ENCODE peak calls at places on chromosomes 13 and 19, in eight cellular contexts. V, H, M, W, N, E, L and A are unnamed samples. For H3K4me1, the result is how much of the 10 kb centered on the place peaks cover.

GRCh38 chr13:19178901-19179593 is 2.6 kb downstream of the TUBA3C start:
- DNase-seq in W (no peak), N (no peak), H (no peak), L (no peak), M (no peak), E (no peak), V (no peak), A (no peak)

GRCh38 chr13:26132756-26133155 is 80.9 kb upstream of the SHISA2 start:
- DNase-seq in N (no peak), L (no peak), W (no peak), M (no peak), E (no peak), H (no peak), V (peak), A (no peak)

GRCh38 chr13:106499905-106500304 is 35.6 kb downstream of the EFNB2 start:
- DNase-seq in W (no peak), E (peak), N (no peak), V (no peak), H (no peak), L (no peak), M (no peak), A (no peak)

GRCh38 chr19:50459638-50460037 is 16.7 kb upstream of the EMC10 start:
- DNase-seq in H (no peak), M (no peak), E (no peak), L (no peak), W (no peak), V (no peak), N (no peak), A (no peak)

GRCh38 chr19:16899566-16900075 is 10.8 kb downstream of the F2RL3 start:
- DNase-seq in N (no peak), L (no peak), M (no peak), V (peak), E (peak), W (no peak), H (no peak), A (no peak)

GRCh38 chr13:101942038-101942437 is 459.8 kb downstream of the FGF14 start:
- DNase-seq in H (no peak), W (no peak), M (no peak), L (no peak), V (peak), E (peak), N (no peak), A (no peak)

GRCh38 chr19:10408511-10409291 is 5.4 kb upstream of the CDC37 start:
- DNase-seq in W (no peak), M (no peak), V (no peak), N (no peak), E (no peak), L (no peak), H (peak), A (no peak)

GRCh38 chr19:1411255-1412191 is 4.1 kb downstream of the DAZAP1 start:
- DNase-seq in V (no peak), E (no peak), N (no peak), W (no peak), M (no peak), H (peak), L (peak), A (no peak)

GRCh38 chr19:45424191-45425058 is 708 bp upstream of the ERCC1 start:
- DNase-seq in L (peak), W (peak), N (peak), V (peak), E (peak), M (no peak), H (peak), A (no peak)

GRCh38 chr13:42497798-42498197 is 76.2 kb upstream of the TNFSF11 start:
- DNase-seq in L (no peak), W (no peak), N (no peak), H (no peak), V (no peak), E (no peak), M (no peak), A (no peak)

GRCh38 chr13:112466132-112467025 is 90.2 kb downstream of the SPACA7 start:
- DNase-seq in M (no peak), V (no peak), E (no peak), N (no peak), L (no peak), W (no peak), H (no peak), A (no peak)

GRCh38 chr19:49422407-49423277 is 599 bp downstream of the PTH2 start:
- DNase-seq in E (peak), L (no peak), H (no peak), W (no peak), V (peak), M (no peak), N (no peak), A (no peak)

GRCh38 chr19:36136975-36137686 is 2.7 kb upstream of the CAPNS1 start:
- DNase-seq in H (peak), E (peak), L (peak), M (no peak), V (no peak), W (peak), N (peak), A (peak)
- H3K4me1 ChIP-seq in H (under half), E (under half), L (under half), M (under half), V (under half), W (under half), N (under half), A (under half)

GRCh38 chr19:3762501-3763459 is at the start of gene MRPL54:
- DNase-seq in W (peak), L (peak), V (peak), H (peak), N (peak), M (peak), E (peak), A (peak)

GRCh38 chr19:3762130-3762473 is 380 bp upstream of the MRPL54 start:
- DNase-seq in W (no peak), E (no peak), L (no peak), M (no peak), H (no peak), V (no peak), N (no peak), A (no peak)

GRCh38 chr19:3760871-3761361 is 576 bp downstream of the APBA3 start:
- DNase-seq in H (no peak), W (no peak), V (no peak), L (no peak), N (no peak), E (peak), M (no peak), A (no peak)

GRCh38 chr19:3761382-3762129 is at the start of gene APBA3:
- DNase-seq in H (peak), E (peak), L (peak), N (peak), W (peak), V (peak), M (peak), A (peak)

GRCh38 chr19:3759482-3760254 is 1.8 kb downstream of the APBA3 start:
- DNase-seq in M (no peak), L (no peak), W (no peak), H (no peak), V (no peak), E (no peak), N (no peak), A (no peak)
- H3K4me1 ChIP-seq in M (under half), L (under half), W (under half), H (under half), V (under half), E (under half), N (under half), A (under half)

DNA sequence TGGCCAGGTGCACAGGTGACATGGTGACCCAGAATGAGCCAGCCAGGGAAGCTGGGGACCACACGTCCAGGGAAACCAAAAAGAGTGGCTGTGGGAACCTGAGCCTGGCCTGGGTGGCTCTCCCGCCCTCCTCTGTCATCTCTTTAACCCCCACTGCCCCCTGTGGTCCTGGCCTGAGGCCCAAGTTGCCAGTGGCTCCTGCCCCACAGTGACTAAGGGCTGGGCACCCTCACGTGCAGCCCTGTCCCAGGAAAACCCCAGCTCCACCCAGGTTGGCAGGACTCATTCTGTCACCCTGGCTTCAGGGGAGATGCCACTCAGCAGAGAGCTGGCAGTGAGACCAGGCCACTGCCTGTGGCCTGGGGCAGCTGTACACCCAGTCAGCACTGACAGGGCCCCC is 30.6 kb upstream of the ISYNA1 start:
- DNase-seq in M (no peak), W (peak), N (no peak), H (no peak), V (no peak), E (no peak), L (no peak), A (no peak)
- H3K4me1 ChIP-seq in M (half or more), W (half or more), N (under half), H (half or more), V (under half), E (under half), L (under half), A (under half)

DNA sequence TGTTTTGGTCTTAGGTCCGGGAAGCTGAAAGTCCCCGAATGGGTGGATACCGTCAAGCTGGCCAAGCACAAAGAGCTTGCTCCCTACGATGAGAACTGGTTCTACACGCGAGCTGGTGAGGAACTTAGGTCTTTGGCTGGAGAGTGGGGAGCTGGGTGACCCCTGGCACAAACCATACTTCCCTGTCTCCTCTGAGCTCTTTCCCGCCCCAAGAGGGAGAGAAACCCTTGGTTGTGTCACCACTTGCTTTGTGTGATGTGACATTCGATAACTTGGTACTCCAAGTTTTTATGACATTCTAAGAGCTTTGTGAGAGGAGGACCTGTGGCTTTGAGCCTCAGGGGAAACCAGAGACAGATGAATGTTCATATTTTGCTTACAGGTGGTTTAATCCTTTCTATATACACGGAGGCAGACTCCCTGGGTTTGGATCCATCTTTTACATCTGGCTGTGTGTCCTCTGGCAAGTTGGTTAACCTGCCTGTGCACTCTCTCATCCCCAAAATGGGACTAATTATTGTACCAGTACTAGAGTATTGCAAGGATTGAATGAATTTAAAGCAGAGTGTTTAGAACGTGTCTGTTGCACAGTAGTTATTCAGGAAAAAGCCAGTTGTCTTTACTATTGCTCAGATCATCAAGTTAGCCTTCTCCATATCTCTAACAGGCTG is 1.2 kb downstream of the RPS19 start:
- DNase-seq in N (no peak), E (no peak), W (no peak), L (no peak), V (no peak), H (no peak), M (no peak), A (no peak)
- H3K4me1 ChIP-seq in N (under half), E (under half), W (under half), L (under half), V (under half), H (under half), M (half or more), A (under half)

DNA sequence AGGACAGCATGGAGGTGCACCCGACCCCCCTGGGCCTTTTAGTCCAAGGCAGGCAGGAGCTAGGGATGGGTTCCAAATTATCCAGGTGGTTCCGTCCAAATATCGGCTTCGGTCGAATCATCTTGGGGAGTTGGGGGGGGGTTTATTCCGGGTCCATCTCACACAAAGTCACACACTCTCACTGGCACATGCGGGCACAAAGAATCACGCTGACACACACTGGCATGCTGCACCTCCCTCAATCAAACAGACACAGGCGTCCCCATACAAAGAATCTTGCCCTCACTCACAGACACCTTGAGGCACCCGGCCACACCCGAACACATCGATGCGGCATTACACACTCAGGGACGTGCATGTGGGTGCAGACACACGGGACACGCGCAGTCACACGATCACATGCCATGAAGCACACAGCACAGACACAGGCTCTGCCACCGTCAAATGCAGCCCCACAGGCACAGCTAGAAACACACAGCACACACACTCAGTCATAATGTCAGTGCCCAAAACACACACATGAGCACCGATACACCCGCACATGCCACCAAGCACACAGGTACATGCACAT is 7.8 kb downstream of the NFIX start:
- DNase-seq in M (no peak), W (peak), V (no peak), L (no peak), H (no peak), N (no peak), E (no peak), A (no peak)
- H3K4me1 ChIP-seq in M (half or more), W (half or more), V (under half), L (under half), H (under half), N (half or more), E (under half), A (under half)

GRCh38 chr19:4064551-4065260 is 2.0 kb downstream of the ZBTB7A start:
- DNase-seq in L (peak), N (peak), M (no peak), E (no peak), H (peak), V (peak), W (peak), A (peak)
- H3K4me1 ChIP-seq in L (under half), N (under half), M (half or more), E (under half), H (half or more), V (under half), W (half or more), A (half or more)

GRCh38 chr19:2426661-2427322 is 594 bp downstream of the TIMM13 start:
- DNase-seq in W (peak), L (no peak), V (peak), E (peak), H (peak), N (no peak), M (no peak), A (peak)
- H3K4me1 ChIP-seq in W (under half), L (under half), V (under half), E (under half), H (under half), N (under half), M (under half), A (under half)

DNA sequence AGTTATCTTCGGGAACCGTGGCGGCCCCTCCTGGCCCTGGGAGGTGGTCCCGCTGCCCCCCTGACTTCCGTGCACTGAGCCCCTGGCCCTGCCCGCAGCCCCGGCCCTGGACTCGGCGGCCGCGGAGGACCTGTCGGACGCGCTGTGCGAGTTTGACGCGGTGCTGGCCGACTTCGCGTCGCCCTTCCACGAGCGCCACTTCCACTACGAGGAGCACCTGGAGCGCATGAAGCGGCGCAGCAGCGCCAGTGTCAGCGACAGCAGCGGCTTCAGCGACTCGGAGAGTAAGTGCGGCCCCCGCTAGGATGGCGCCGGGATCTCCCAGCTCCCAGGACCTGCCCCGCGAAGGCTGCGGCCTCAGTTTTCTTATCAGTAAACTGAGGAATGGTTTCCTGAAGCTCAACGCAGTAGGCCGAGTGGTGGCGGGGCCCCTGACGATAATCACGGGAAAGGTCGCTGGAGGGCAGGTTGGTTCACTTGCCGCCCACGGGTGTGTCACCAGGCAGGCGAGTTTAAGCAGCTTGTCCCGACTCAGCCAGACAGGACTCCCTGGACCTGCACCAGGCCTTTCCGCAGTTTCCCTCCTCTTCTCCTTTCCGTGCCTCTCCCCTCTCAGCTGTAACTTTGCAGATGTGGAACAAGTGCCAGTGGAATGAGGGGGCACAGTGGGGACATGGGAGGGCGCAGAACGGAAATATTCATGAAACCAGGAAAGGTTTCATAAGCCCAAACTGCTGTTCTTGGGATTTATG is 1.0 kb downstream of the RGCC start:
- DNase-seq in E (peak), H (no peak), N (peak), V (peak), M (no peak), L (peak), W (peak), A (peak)
- H3K4me1 ChIP-seq in E (under half), H (under half), N (under half), V (under half), M (under half), L (under half), W (under half), A (under half)